ENCODE peak calls at places on chromosomes 3 and 15, in seven cellular contexts. One of them, this sample, is unnamed.
A peak's percentile ranks its signal among the peaks of the same experiment; 100 is the strongest.

GRCh38 chr3:173098959-173099358 is 42.1 kb downstream of the SPATA16 start:
- DNase-seq in stomach: no peak
- DNase-seq in transverse colon: no peak
- DNase-seq in HCT116: no peak
- DNase-seq in breast epithelium: no peak
- DNase-seq in esophagus muscularis mucosa: no peak
- DNase-seq in sigmoid colon: no peak
- DNase-seq in this sample: no peak

GRCh38 chr15:67051088-67051659 is 14.2 kb upstream of the SMAD3 start:
- DNase-seq in stomach: no peak
- DNase-seq in breast epithelium: no peak
- DNase-seq in HCT116: no peak
- DNase-seq in sigmoid colon: no peak
- DNase-seq in esophagus muscularis mucosa: no peak
- DNase-seq in transverse colon: no peak
- DNase-seq in this sample: no peak

GRCh38 chr3:100024520-100025303 is 89.6 kb downstream of the FILIP1L start:
- DNase-seq in sigmoid colon: no peak
- DNase-seq in esophagus muscularis mucosa: no peak
- DNase-seq in transverse colon: no peak
- DNase-seq in breast epithelium: no peak
- DNase-seq in stomach: no peak
- DNase-seq in HCT116: no peak
- DNase-seq in this sample: no peak

GRCh38 chr3:51337666-51338065 is 47.4 kb upstream of the MANF start:
- DNase-seq in esophagus muscularis mucosa: peak; percentile 79
- DNase-seq in transverse colon: no peak
- DNase-seq in sigmoid colon: no peak
- DNase-seq in stomach: no peak
- DNase-seq in breast epithelium: no peak
- DNase-seq in HCT116: no peak
- DNase-seq in this sample: no peak

GRCh38 chr3:138559134-138559533 is 34.9 kb downstream of the CEP70 start:
- DNase-seq in breast epithelium: no peak
- DNase-seq in stomach: no peak
- DNase-seq in esophagus muscularis mucosa: no peak
- DNase-seq in transverse colon: no peak
- DNase-seq in HCT116: no peak
- DNase-seq in sigmoid colon: no peak
- DNase-seq in this sample: no peak

GRCh38 chr15:74373056-74373650 is 5.7 kb upstream of the CYP11A1 start:
- DNase-seq in HCT116: no peak
- DNase-seq in sigmoid colon: peak; percentile 60
- DNase-seq in breast epithelium: no peak
- DNase-seq in transverse colon: no peak
- DNase-seq in esophagus muscularis mucosa: no peak
- DNase-seq in stomach: no peak
- DNase-seq in this sample: no peak

GRCh38 chr3:107629556-107629955 is 106.8 kb downstream of the BBX start:
- DNase-seq in stomach: no peak
- DNase-seq in transverse colon: no peak
- DNase-seq in esophagus muscularis mucosa: no peak
- DNase-seq in HCT116: no peak
- DNase-seq in sigmoid colon: no peak
- DNase-seq in breast epithelium: no peak
- DNase-seq in this sample: no peak

GRCh38 chr15:25057574-25057973 is 102.8 kb downstream of the SNRPN start:
- DNase-seq in HCT116: no peak
- DNase-seq in sigmoid colon: no peak
- DNase-seq in transverse colon: no peak
- DNase-seq in breast epithelium: peak; percentile 7
- DNase-seq in esophagus muscularis mucosa: no peak
- DNase-seq in stomach: peak; percentile 9
- DNase-seq in this sample: peak; percentile 7

GRCh38 chr15:72562878-72563277 is 88.7 kb downstream of the ARIH1 start:
- DNase-seq in HCT116: no peak
- DNase-seq in stomach: no peak
- DNase-seq in esophagus muscularis mucosa: no peak
- DNase-seq in sigmoid colon: no peak
- DNase-seq in breast epithelium: no peak
- DNase-seq in transverse colon: no peak
- DNase-seq in this sample: no peak

GRCh38 chr15:93162560-93162959 is 73.5 kb upstream of the RGMA start:
- DNase-seq in transverse colon: no peak
- DNase-seq in esophagus muscularis mucosa: no peak
- DNase-seq in stomach: no peak
- DNase-seq in breast epithelium: no peak
- DNase-seq in HCT116: no peak
- DNase-seq in sigmoid colon: no peak
- DNase-seq in this sample: no peak

GRCh38 chr3:45499529-45499928 is 95.0 kb upstream of the LIMD1 start:
- DNase-seq in breast epithelium: no peak
- DNase-seq in transverse colon: no peak
- DNase-seq in HCT116: peak; percentile 19
- DNase-seq in stomach: no peak
- DNase-seq in esophagus muscularis mucosa: no peak
- DNase-seq in sigmoid colon: no peak
- DNase-seq in this sample: no peak

GRCh38 chr3:59486468-59486964 is 436.7 kb upstream of the CFAP20DC start:
- DNase-seq in esophagus muscularis mucosa: no peak
- DNase-seq in HCT116: no peak
- DNase-seq in sigmoid colon: no peak
- DNase-seq in stomach: no peak
- DNase-seq in breast epithelium: no peak
- DNase-seq in transverse colon: no peak
- DNase-seq in this sample: no peak

GRCh38 chr3:132062535-132062934 is 27.7 kb upstream of the CPNE4 start:
- DNase-seq in sigmoid colon: no peak
- DNase-seq in transverse colon: no peak
- DNase-seq in esophagus muscularis mucosa: no peak
- DNase-seq in HCT116: no peak
- DNase-seq in breast epithelium: no peak
- DNase-seq in stomach: no peak
- DNase-seq in this sample: no peak

DNA sequence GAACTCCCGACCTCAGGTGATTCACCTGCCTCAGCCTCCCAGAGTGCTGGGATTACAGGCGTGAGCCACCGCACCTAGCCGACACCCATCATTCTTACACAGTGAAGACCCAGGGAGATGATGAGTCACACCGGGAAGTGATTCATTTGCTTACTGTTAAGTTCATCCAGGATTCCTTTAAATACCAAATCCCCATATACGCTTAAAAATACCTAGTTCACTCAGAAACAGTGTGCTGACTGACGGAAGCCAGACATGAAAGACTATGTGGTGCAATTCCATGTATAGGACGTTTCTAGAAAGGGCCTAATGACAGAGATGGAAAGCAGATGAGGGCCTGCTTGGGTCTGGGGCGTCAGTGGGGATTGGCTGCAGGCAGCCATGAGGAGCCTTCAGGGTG is 75.2 kb downstream of the APBA2 start:
- DNase-seq in breast epithelium: no peak
- DNase-seq in HCT116: peak; percentile 81
- DNase-seq in transverse colon: no peak
- DNase-seq in esophagus muscularis mucosa: peak; percentile 62
- DNase-seq in sigmoid colon: no peak
- DNase-seq in stomach: no peak
- DNase-seq in this sample: no peak
- TF ChIP-seq POLR2AphosphoS5 in breast epithelium: no peak
- TF ChIP-seq POLR2AphosphoS5 in HCT116: no peak
- TF ChIP-seq POLR2AphosphoS5 in transverse colon: no peak
- TF ChIP-seq POLR2AphosphoS5 in esophagus muscularis mucosa: no peak
- TF ChIP-seq POLR2AphosphoS5 in sigmoid colon: no peak
- TF ChIP-seq POLR2AphosphoS5 in stomach: no peak
- TF ChIP-seq POLR2AphosphoS5 in this sample: no peak

GRCh38 chr15:61112231-61112630 is 116.9 kb downstream of the RORA start:
- DNase-seq in esophagus muscularis mucosa: no peak
- DNase-seq in HCT116: no peak
- DNase-seq in transverse colon: no peak
- DNase-seq in breast epithelium: no peak
- DNase-seq in stomach: no peak
- DNase-seq in sigmoid colon: no peak
- DNase-seq in this sample: no peak
- TF ChIP-seq CTCF in esophagus muscularis mucosa: no peak
- TF ChIP-seq CTCF in HCT116: no peak
- TF ChIP-seq CTCF in transverse colon: no peak
- TF ChIP-seq CTCF in breast epithelium: no peak
- TF ChIP-seq CTCF in stomach: no peak
- TF ChIP-seq CTCF in sigmoid colon: no peak
- TF ChIP-seq CTCF in this sample: no peak

DNA sequence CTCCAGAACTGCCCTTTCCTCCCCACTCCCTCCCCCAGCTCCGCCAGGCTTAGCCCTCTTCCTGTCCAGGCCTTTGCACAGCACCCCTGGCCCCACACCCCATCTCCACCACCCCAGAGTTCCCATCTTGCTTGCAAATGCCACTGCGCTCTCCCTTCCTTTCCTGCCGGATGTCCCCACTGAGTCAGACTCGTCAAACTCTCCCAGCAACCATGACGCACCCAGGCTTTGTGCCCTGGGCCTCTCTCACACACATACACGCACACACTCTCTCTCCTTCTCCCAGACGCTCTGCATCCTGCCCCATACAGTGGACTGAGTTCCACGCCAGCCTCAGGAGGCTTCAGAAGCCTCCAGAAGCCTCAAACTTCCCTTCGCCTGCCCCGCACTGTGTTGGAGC is 2.8 kb upstream of the CCDC9B start:
- DNase-seq in transverse colon: no peak
- DNase-seq in esophagus muscularis mucosa: no peak
- DNase-seq in sigmoid colon: no peak
- DNase-seq in HCT116: no peak
- DNase-seq in stomach: no peak
- DNase-seq in breast epithelium: no peak
- DNase-seq in this sample: no peak
- TF ChIP-seq POLR2A in transverse colon: no peak
- TF ChIP-seq POLR2A in esophagus muscularis mucosa: no peak
- TF ChIP-seq POLR2A in sigmoid colon: no peak
- TF ChIP-seq POLR2A in HCT116: no peak
- TF ChIP-seq POLR2A in stomach: no peak
- TF ChIP-seq POLR2A in breast epithelium: no peak
- TF ChIP-seq POLR2A in this sample: no peak

GRCh38 chr3:62870321-62870720 is 4.9 kb downstream of the CADPS start:
- DNase-seq in HCT116: no peak
- DNase-seq in sigmoid colon: no peak
- DNase-seq in transverse colon: no peak
- DNase-seq in stomach: no peak
- DNase-seq in esophagus muscularis mucosa: no peak
- DNase-seq in breast epithelium: no peak
- DNase-seq in this sample: no peak
- TF ChIP-seq POLR2AphosphoS5 in HCT116: no peak
- TF ChIP-seq POLR2AphosphoS5 in sigmoid colon: no peak
- TF ChIP-seq POLR2AphosphoS5 in transverse colon: no peak
- TF ChIP-seq POLR2AphosphoS5 in stomach: no peak
- TF ChIP-seq POLR2AphosphoS5 in esophagus muscularis mucosa: no peak
- TF ChIP-seq POLR2AphosphoS5 in breast epithelium: no peak
- TF ChIP-seq POLR2AphosphoS5 in this sample: no peak

GRCh38 chr15:59244337-59244736 is 37.7 kb downstream of the LDHAL6B start:
- DNase-seq in HCT116: no peak
- DNase-seq in esophagus muscularis mucosa: no peak
- DNase-seq in transverse colon: no peak
- DNase-seq in stomach: no peak
- DNase-seq in breast epithelium: no peak
- DNase-seq in sigmoid colon: no peak
- DNase-seq in this sample: no peak

GRCh38 chr15:59243622-59244021 is 37.0 kb downstream of the LDHAL6B start:
- DNase-seq in HCT116: no peak
- DNase-seq in esophagus muscularis mucosa: no peak
- DNase-seq in stomach: no peak
- DNase-seq in transverse colon: no peak
- DNase-seq in breast epithelium: no peak
- DNase-seq in sigmoid colon: no peak
- DNase-seq in this sample: no peak

GRCh38 chr15:59247364-59247763 is 40.7 kb downstream of the LDHAL6B start:
- DNase-seq in HCT116: no peak
- DNase-seq in esophagus muscularis mucosa: no peak
- DNase-seq in transverse colon: peak; percentile 74
- DNase-seq in stomach: peak; percentile 61
- DNase-seq in sigmoid colon: no peak
- DNase-seq in breast epithelium: no peak
- DNase-seq in this sample: peak; percentile 67

GRCh38 chr15:59242649-59243048 is 36.0 kb downstream of the LDHAL6B start:
- DNase-seq in transverse colon: no peak
- DNase-seq in stomach: no peak
- DNase-seq in breast epithelium: no peak
- DNase-seq in sigmoid colon: no peak
- DNase-seq in esophagus muscularis mucosa: no peak
- DNase-seq in HCT116: no peak
- DNase-seq in this sample: no peak

DNA sequence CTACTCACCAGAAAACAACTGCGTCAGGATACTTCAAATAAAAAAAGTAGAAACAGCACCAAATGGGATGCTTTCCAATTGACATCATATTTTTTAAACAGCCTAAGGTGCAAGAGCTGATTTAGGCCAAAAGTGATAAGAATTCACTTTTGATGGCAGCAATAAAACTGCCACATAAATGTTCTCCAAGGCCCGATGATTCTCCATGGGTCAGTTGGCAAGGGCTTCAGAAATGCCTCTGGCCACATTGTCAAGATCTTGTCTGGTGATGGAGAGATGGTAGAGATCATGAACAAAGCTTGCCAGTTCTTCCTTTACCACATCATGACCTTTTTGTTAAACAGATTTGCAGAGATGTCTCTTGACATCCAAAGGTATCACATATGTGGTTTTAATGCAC is 38.9 kb downstream of the LDHAL6B start:
- DNase-seq in HCT116: no peak
- DNase-seq in transverse colon: no peak
- DNase-seq in breast epithelium: no peak
- DNase-seq in sigmoid colon: no peak
- DNase-seq in stomach: no peak
- DNase-seq in esophagus muscularis mucosa: no peak
- DNase-seq in this sample: no peak
- TF ChIP-seq CTCF in HCT116: no peak
- TF ChIP-seq CTCF in transverse colon: no peak
- TF ChIP-seq CTCF in breast epithelium: no peak
- TF ChIP-seq CTCF in sigmoid colon: no peak
- TF ChIP-seq CTCF in stomach: no peak
- TF ChIP-seq CTCF in esophagus muscularis mucosa: no peak
- TF ChIP-seq CTCF in this sample: no peak

DNA sequence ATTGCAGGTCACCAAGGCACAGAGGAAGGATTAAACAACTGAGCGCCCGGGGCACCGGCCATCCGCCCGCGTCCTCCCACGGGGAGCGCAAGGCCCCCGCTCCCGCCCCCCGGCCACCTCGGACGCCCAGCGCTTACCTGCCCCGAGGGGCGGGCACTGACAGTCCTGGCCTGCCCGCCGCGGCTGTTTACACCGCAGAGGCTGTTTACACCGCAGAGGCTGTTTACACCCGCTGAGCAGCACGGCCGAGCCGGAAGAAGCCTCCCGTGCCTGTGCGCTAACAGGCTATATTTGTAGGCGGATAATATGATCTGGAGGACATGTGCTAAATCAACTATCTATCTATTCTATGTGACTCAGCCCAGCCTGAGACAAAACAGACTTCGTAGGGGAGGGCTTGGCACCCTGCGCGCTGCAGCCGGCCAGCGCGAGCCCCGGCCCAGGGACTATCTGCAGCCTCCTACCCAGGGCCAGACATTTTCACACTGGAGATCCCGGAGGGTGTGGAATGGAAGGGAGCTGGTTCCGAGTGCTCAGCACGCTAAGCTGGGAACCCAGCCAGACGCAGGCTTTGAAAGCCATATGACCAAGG is at the start of gene LRRC2:
- DNase-seq in HCT116: no peak
- DNase-seq in sigmoid colon: peak; percentile 74
- DNase-seq in stomach: peak; percentile 73
- DNase-seq in breast epithelium: no peak
- DNase-seq in transverse colon: peak; percentile 42
- DNase-seq in esophagus muscularis mucosa: no peak
- DNase-seq in this sample: peak; percentile 87
- TF ChIP-seq POLR2A in HCT116: no peak
- TF ChIP-seq POLR2A in sigmoid colon: no peak
- TF ChIP-seq POLR2A in stomach: no peak
- TF ChIP-seq POLR2A in breast epithelium: no peak
- TF ChIP-seq POLR2A in transverse colon: no peak
- TF ChIP-seq POLR2A in esophagus muscularis mucosa: peak; percentile 16
- TF ChIP-seq POLR2A in this sample: no peak

This sample was measured in upper lobe of left lung.